ENCODE peak calls at places on chromosome 11, in four cellular contexts. One of them, this sample, is unnamed.

GRCh38 chr11:62449451-62449851 is 30.6 kb downstream of the SCGB1A1 start:
- DNase-seq in Calu3: peak
- DNase-seq in mesothelial cell of epicardium: no peak
- DNase-seq in activated T-cell treated with anti-CD3 and anti-CD28 coated beads, Interleukin-2, amount 50 U/mL, for 48 hours: no peak
- DNase-seq in this sample: no peak

GRCh38 chr11:63553759-63554158 is 9.4 kb downstream of the PLAAT2 start:
- DNase-seq in Calu3: no peak
- DNase-seq in mesothelial cell of epicardium: no peak
- DNase-seq in activated T-cell treated with anti-CD3 and anti-CD28 coated beads, Interleukin-2, amount 50 U/mL, for 48 hours: peak
- DNase-seq in this sample: no peak

GRCh38 chr11:67311556-67312082 is 8.3 kb downstream of the SSH3 start:
- DNase-seq in Calu3: no peak
- DNase-seq in mesothelial cell of epicardium: no peak
- DNase-seq in activated T-cell treated with anti-CD3 and anti-CD28 coated beads, Interleukin-2, amount 50 U/mL, for 48 hours: no peak
- DNase-seq in this sample: no peak

GRCh38 chr11:69265210-69265609 is 28.7 kb upstream of the MYEOV start:
- DNase-seq in Calu3: no peak
- DNase-seq in mesothelial cell of epicardium: no peak
- DNase-seq in activated T-cell treated with anti-CD3 and anti-CD28 coated beads, Interleukin-2, amount 50 U/mL, for 48 hours: no peak
- DNase-seq in this sample: no peak

GRCh38 chr11:123509737-123510578 is 79.9 kb downstream of the GRAMD1B start:
- DNase-seq in Calu3: no peak
- DNase-seq in mesothelial cell of epicardium: peak
- DNase-seq in activated T-cell treated with anti-CD3 and anti-CD28 coated beads, Interleukin-2, amount 50 U/mL, for 48 hours: no peak
- DNase-seq in this sample: peak

GRCh38 chr11:31240340-31240904 is 129.1 kb downstream of the DCDC1 start:
- DNase-seq in Calu3: peak
- DNase-seq in mesothelial cell of epicardium: no peak
- DNase-seq in activated T-cell treated with anti-CD3 and anti-CD28 coated beads, Interleukin-2, amount 50 U/mL, for 48 hours: no peak
- DNase-seq in this sample: no peak

GRCh38 chr11:133897331-133897650 is 52.0 kb upstream of the SPATA19 start:
- DNase-seq in Calu3: no peak
- DNase-seq in mesothelial cell of epicardium: no peak
- DNase-seq in activated T-cell treated with anti-CD3 and anti-CD28 coated beads, Interleukin-2, amount 50 U/mL, for 48 hours: no peak
- DNase-seq in this sample: peak

GRCh38 chr11:93267383-93267782 is 63.2 kb upstream of the DEUP1 start:
- DNase-seq in Calu3: no peak
- DNase-seq in mesothelial cell of epicardium: no peak
- DNase-seq in activated T-cell treated with anti-CD3 and anti-CD28 coated beads, Interleukin-2, amount 50 U/mL, for 48 hours: no peak
- DNase-seq in this sample: no peak

GRCh38 chr11:83722392-83722791 is 436.2 kb upstream of the CCDC90B start:
- DNase-seq in Calu3: no peak
- DNase-seq in mesothelial cell of epicardium: no peak
- DNase-seq in activated T-cell treated with anti-CD3 and anti-CD28 coated beads, Interleukin-2, amount 50 U/mL, for 48 hours: no peak
- DNase-seq in this sample: no peak

GRCh38 chr11:120950880-120951279 is 73.0 kb upstream of the TBCEL start:
- DNase-seq in Calu3: no peak
- DNase-seq in mesothelial cell of epicardium: no peak
- DNase-seq in activated T-cell treated with anti-CD3 and anti-CD28 coated beads, Interleukin-2, amount 50 U/mL, for 48 hours: no peak
- DNase-seq in this sample: no peak

GRCh38 chr11:57937431-57937830 is 86.2 kb upstream of the OR9Q1 start:
- DNase-seq in Calu3: no peak
- DNase-seq in mesothelial cell of epicardium: no peak
- DNase-seq in activated T-cell treated with anti-CD3 and anti-CD28 coated beads, Interleukin-2, amount 50 U/mL, for 48 hours: no peak
- DNase-seq in this sample: no peak